ENCODE peak calls at places on chromosome 22, in six cellular contexts. T is activated CD4-positive, alpha-beta T cell treated with anti-CD3 and anti-CD28 coated beads for 48 hours; H is activated T-cell treated with anti-CD3 and anti-CD28 coated beads, Interleukin-2, amount 50 U/mL, for 72 hours; A is activated CD8-positive, alpha-beta memory T cell treated with anti-CD3 and anti-CD28 coated beads, Interleukin-2, amount 10 ng/mL, durations not matched to agents 7 days and 5 days; M is B cell; B is left lung. W is an unnamed sample.

GRCh38 chr22:34798605-34799004 is 267.4 kb upstream of the ISX start:
- DNase-seq in T (no peak), H (no peak), A (no peak), M (no peak), B (no peak), W (no peak)

GRCh38 chr22:48536691-48537591 is 1290.7 kb downstream of the BRD1 start:
- DNase-seq in T (no peak), H (no peak), A (no peak), M (no peak), B (no peak), W (no peak)

GRCh38 chr22:46036558-46037408 is 59.8 kb upstream of the WNT7B start:
- DNase-seq in T (peak; percentile 57), H (peak; percentile 49), A (peak; percentile 75), M (peak; percentile 76), B (no peak), W (peak; percentile 36)

GRCh38 chr22:50434849-50435700 is 39.8 kb downstream of the SBF1 start:
- DNase-seq in T (no peak), H (no peak), A (no peak), M (peak; percentile 36), B (peak; percentile 78), W (no peak)

GRCh38 chr22:30471616-30472318 is at the start of gene SEC14L3:
- DNase-seq in T (no peak), H (no peak), A (no peak), M (no peak), B (peak; percentile 65), W (no peak)

GRCh38 chr22:38540731-38541130 is 29.3 kb downstream of the DMC1 start:
- DNase-seq in T (no peak), H (no peak), A (no peak), M (no peak), B (no peak), W (no peak)

GRCh38 chr22:23501708-23502107 is 78.4 kb downstream of the IGLL1 start:
- DNase-seq in T (no peak), H (no peak), A (no peak), M (no peak), B (peak; percentile 54), W (no peak)

GRCh38 chr22:37169947-37170688 is 17.9 kb downstream of the C1QTNF6 start:
- DNase-seq in T (no peak), H (no peak), A (no peak), M (no peak), B (peak; percentile 50), W (no peak)

GRCh38 chr22:45335854-45336492 is 26.2 kb downstream of the FAM118A start:
- DNase-seq in T (no peak), H (no peak), A (no peak), M (no peak), B (no peak), W (no peak)

GRCh38 chr22:41963453-41964105 is 5.7 kb upstream of the SEPTIN3 start:
- DNase-seq in T (no peak), H (no peak), A (no peak), M (no peak), B (no peak), W (no peak)

GRCh38 chr22:47294222-47294532 is 531.7 kb downstream of the TBC1D22A start:
- DNase-seq in T (no peak), H (no peak), A (peak; percentile 19), M (no peak), B (no peak), W (peak; percentile 45)

GRCh38 chr22:38431266-38432010 is 23.6 kb downstream of the KCNJ4 start:
- DNase-seq in T (no peak), H (no peak), A (no peak), M (no peak), B (no peak), W (no peak)

GRCh38 chr22:27642104-27642800 is 159.3 kb downstream of the MN1 start:
- DNase-seq in T (no peak), H (no peak), A (no peak), M (no peak), B (no peak), W (no peak)

GRCh38 chr22:47690586-47690985 is 928.1 kb downstream of the TBC1D22A start:
- DNase-seq in T (no peak), H (no peak), A (no peak), M (no peak), B (no peak), W (no peak)

GRCh38 chr22:40434745-40435144 is 64.4 kb downstream of the SGSM3 start:
- DNase-seq in T (no peak), H (no peak), A (no peak), M (no peak), B (no peak), W (no peak)

GRCh38 chr22:41445171-41446056 is 1.2 kb downstream of the TOB2 start:
- DNase-seq in T (peak; percentile 50), H (peak; percentile 37), A (peak; percentile 53), M (no peak), B (no peak), W (peak; percentile 23)

GRCh38 chr22:50437511-50438304 is 37.1 kb downstream of the SBF1 start:
- DNase-seq in T (no peak), H (no peak), A (no peak), M (peak; percentile 39), B (peak; percentile 61), W (no peak)

GRCh38 chr22:50408311-50408710 is 65.2 kb downstream of the PPP6R2 start:
- DNase-seq in T (no peak), H (no peak), A (no peak), M (no peak), B (peak; percentile 28), W (no peak)

GRCh38 chr22:29348956-29349355 is 33.5 kb upstream of the RASL10A start:
- DNase-seq in T (no peak), H (no peak), A (no peak), M (no peak), B (no peak), W (no peak)

GRCh38 chr22:23829845-23830372 is 8.9 kb downstream of the DERL3 start:
- DNase-seq in T (no peak), H (no peak), A (no peak), M (no peak), B (no peak), W (peak; percentile 95)

GRCh38 chr22:27065259-27065658 is 407.9 kb downstream of the MIAT start:
- DNase-seq in T (no peak), H (no peak), A (no peak), M (no peak), B (no peak), W (no peak)

GRCh38 chr22:25696763-25697710 is 45.0 kb upstream of the MYO18B start:
- DNase-seq in T (no peak), H (no peak), A (no peak), M (no peak), B (no peak), W (no peak)

GRCh38 chr22:19178065-19178658 is 374 bp downstream of the SLC25A1 start:
- DNase-seq in T (peak; percentile 58), H (no peak), A (peak; percentile 67), M (peak; percentile 82), B (peak; percentile 89), W (peak; percentile 51)

GRCh38 chr22:36016656-36017055 is 12.0 kb downstream of the RBFOX2 start:
- DNase-seq in T (no peak), H (no peak), A (no peak), M (no peak), B (no peak), W (peak; percentile 32)

GRCh38 chr22:31611065-31611760 is 50.8 kb downstream of the PISD start:
- DNase-seq in T (no peak), H (no peak), A (no peak), M (no peak), B (peak; percentile 66), W (no peak)

GRCh38 chr22:45585437-45585755 is 82.7 kb downstream of the FBLN1 start:
- DNase-seq in T (no peak), H (no peak), A (no peak), M (no peak), B (no peak), W (peak; percentile 72)

GRCh38 chr22:24989541-24989951 is 37.0 kb downstream of the KIAA1671 start:
- DNase-seq in T (no peak), H (no peak), A (no peak), M (no peak), B (no peak), W (no peak)

GRCh38 chr22:30903876-30904460 is 64.6 kb downstream of the MORC2 start:
- DNase-seq in T (no peak), H (no peak), A (no peak), M (no peak), B (no peak), W (no peak)

GRCh38 chr22:27416553-27417427 is 384.8 kb downstream of the MN1 start:
- DNase-seq in T (no peak), H (no peak), A (no peak), M (no peak), B (no peak), W (peak; percentile 94)

GRCh38 chr22:19824197-19825015 is 30.3 kb downstream of the GNB1L start:
- DNase-seq in T (no peak), H (no peak), A (peak; percentile 33), M (no peak), B (no peak), W (no peak)

GRCh38 chr22:49962012-49962750 is 1.6 kb downstream of the PIM3 start:
- DNase-seq in T (peak; percentile 91), H (peak; percentile 90), A (peak; percentile 86), M (peak; percentile 88), B (peak; percentile 94), W (peak; percentile 93)